ENCODE peak calls at places on chromosomes 1 and 21, in seven cellular contexts. One of them, this sample, is unnamed.

GRCh38 chr1:21149430-21149861 is 27.3 kb downstream of the EIF4G3 start:
- DNase-seq in sigmoid colon: no peak
- DNase-seq in NCI-H2081: peak
- DNase-seq in hypothalamus: no peak
- DNase-seq in activated CD8-positive, alpha-beta memory T cell treated with anti-CD3 and anti-CD28 coated beads for 1 hour: no peak
- DNase-seq in iPS-NIHi11: no peak
- DNase-seq in NCI-H1092: no peak
- DNase-seq in this sample: no peak

GRCh38 chr21:41361786-41362604 is at the start of gene MX2:
- DNase-seq in NCI-H2081: no peak
- DNase-seq in activated CD8-positive, alpha-beta memory T cell treated with anti-CD3 and anti-CD28 coated beads for 1 hour: peak
- DNase-seq in hypothalamus: no peak
- DNase-seq in NCI-H1092: no peak
- DNase-seq in iPS-NIHi11: no peak
- DNase-seq in sigmoid colon: peak
- DNase-seq in this sample: no peak

GRCh38 chr1:216111842-216112241 is 311.4 kb downstream of the USH2A start:
- DNase-seq in iPS-NIHi11: no peak
- DNase-seq in NCI-H1092: no peak
- DNase-seq in NCI-H2081: no peak
- DNase-seq in sigmoid colon: no peak
- DNase-seq in activated CD8-positive, alpha-beta memory T cell treated with anti-CD3 and anti-CD28 coated beads for 1 hour: no peak
- DNase-seq in hypothalamus: no peak
- DNase-seq in this sample: no peak

GRCh38 chr1:36528361-36529349 is 45.9 kb upstream of the CSF3R start:
- DNase-seq in hypothalamus: no peak
- DNase-seq in NCI-H2081: no peak
- DNase-seq in NCI-H1092: no peak
- DNase-seq in iPS-NIHi11: peak
- DNase-seq in activated CD8-positive, alpha-beta memory T cell treated with anti-CD3 and anti-CD28 coated beads for 1 hour: no peak
- DNase-seq in sigmoid colon: peak
- DNase-seq in this sample: peak

GRCh38 chr1:46466477-46467182 is 23.0 kb upstream of the DMBX1 start:
- DNase-seq in sigmoid colon: no peak
- DNase-seq in NCI-H1092: no peak
- DNase-seq in iPS-NIHi11: peak
- DNase-seq in activated CD8-positive, alpha-beta memory T cell treated with anti-CD3 and anti-CD28 coated beads for 1 hour: no peak
- DNase-seq in hypothalamus: no peak
- DNase-seq in NCI-H2081: no peak
- DNase-seq in this sample: peak

GRCh38 chr21:44437371-44437695 is 18.0 kb upstream of the LRRC3 start:
- DNase-seq in hypothalamus: no peak
- DNase-seq in sigmoid colon: peak
- DNase-seq in activated CD8-positive, alpha-beta memory T cell treated with anti-CD3 and anti-CD28 coated beads for 1 hour: no peak
- DNase-seq in iPS-NIHi11: peak
- DNase-seq in NCI-H2081: no peak
- DNase-seq in NCI-H1092: no peak
- DNase-seq in this sample: no peak

GRCh38 chr1:14366361-14367018 is 232.0 kb upstream of the KAZN start:
- DNase-seq in iPS-NIHi11: peak
- DNase-seq in activated CD8-positive, alpha-beta memory T cell treated with anti-CD3 and anti-CD28 coated beads for 1 hour: no peak
- DNase-seq in hypothalamus: no peak
- DNase-seq in NCI-H2081: no peak
- DNase-seq in sigmoid colon: no peak
- DNase-seq in NCI-H1092: no peak
- DNase-seq in this sample: peak

GRCh38 chr1:66557157-66557556 is 23.2 kb downstream of the SGIP1 start:
- DNase-seq in hypothalamus: no peak
- DNase-seq in sigmoid colon: no peak
- DNase-seq in activated CD8-positive, alpha-beta memory T cell treated with anti-CD3 and anti-CD28 coated beads for 1 hour: no peak
- DNase-seq in NCI-H2081: no peak
- DNase-seq in iPS-NIHi11: no peak
- DNase-seq in NCI-H1092: no peak
- DNase-seq in this sample: no peak

GRCh38 chr1:39642796-39643195 is 3.4 kb upstream of the HEYL start:
- DNase-seq in activated CD8-positive, alpha-beta memory T cell treated with anti-CD3 and anti-CD28 coated beads for 1 hour: no peak
- DNase-seq in NCI-H2081: no peak
- DNase-seq in iPS-NIHi11: no peak
- DNase-seq in NCI-H1092: no peak
- DNase-seq in sigmoid colon: no peak
- DNase-seq in hypothalamus: no peak
- DNase-seq in this sample: no peak

GRCh38 chr1:247114351-247115140 is 10.4 kb upstream of the ZNF669 start:
- DNase-seq in NCI-H2081: no peak
- DNase-seq in activated CD8-positive, alpha-beta memory T cell treated with anti-CD3 and anti-CD28 coated beads for 1 hour: no peak
- DNase-seq in NCI-H1092: no peak
- DNase-seq in iPS-NIHi11: no peak
- DNase-seq in sigmoid colon: no peak
- DNase-seq in hypothalamus: no peak
- DNase-seq in this sample: no peak

GRCh38 chr1:79507770-79508169 is 501.2 kb upstream of the ADGRL4 start:
- DNase-seq in hypothalamus: no peak
- DNase-seq in NCI-H1092: no peak
- DNase-seq in sigmoid colon: no peak
- DNase-seq in iPS-NIHi11: no peak
- DNase-seq in NCI-H2081: no peak
- DNase-seq in activated CD8-positive, alpha-beta memory T cell treated with anti-CD3 and anti-CD28 coated beads for 1 hour: no peak
- DNase-seq in this sample: no peak

GRCh38 chr1:61085191-61086086 is 3.1 kb downstream of the NFIA start:
- DNase-seq in NCI-H1092: no peak
- DNase-seq in activated CD8-positive, alpha-beta memory T cell treated with anti-CD3 and anti-CD28 coated beads for 1 hour: no peak
- DNase-seq in NCI-H2081: no peak
- DNase-seq in sigmoid colon: no peak
- DNase-seq in iPS-NIHi11: no peak
- DNase-seq in hypothalamus: no peak
- DNase-seq in this sample: no peak

GRCh38 chr1:246602194-246602593 is 35.9 kb downstream of the CNST start:
- DNase-seq in hypothalamus: no peak
- DNase-seq in sigmoid colon: no peak
- DNase-seq in iPS-NIHi11: no peak
- DNase-seq in activated CD8-positive, alpha-beta memory T cell treated with anti-CD3 and anti-CD28 coated beads for 1 hour: no peak
- DNase-seq in NCI-H2081: no peak
- DNase-seq in NCI-H1092: no peak
- DNase-seq in this sample: no peak

GRCh38 chr1:175073054-175073453 is 5.4 kb downstream of the TNN start:
- DNase-seq in activated CD8-positive, alpha-beta memory T cell treated with anti-CD3 and anti-CD28 coated beads for 1 hour: no peak
- DNase-seq in iPS-NIHi11: no peak
- DNase-seq in NCI-H2081: no peak
- DNase-seq in hypothalamus: no peak
- DNase-seq in sigmoid colon: no peak
- DNase-seq in NCI-H1092: no peak
- DNase-seq in this sample: no peak

GRCh38 chr1:54080598-54081049 is 27.2 kb downstream of the TCEANC2 start:
- DNase-seq in NCI-H1092: no peak
- DNase-seq in iPS-NIHi11: no peak
- DNase-seq in hypothalamus: no peak
- DNase-seq in NCI-H2081: no peak
- DNase-seq in activated CD8-positive, alpha-beta memory T cell treated with anti-CD3 and anti-CD28 coated beads for 1 hour: no peak
- DNase-seq in sigmoid colon: no peak
- DNase-seq in this sample: no peak

GRCh38 chr1:207282049-207282448 is 39.4 kb upstream of the CD55 start:
- DNase-seq in NCI-H2081: no peak
- DNase-seq in sigmoid colon: no peak
- DNase-seq in NCI-H1092: no peak
- DNase-seq in activated CD8-positive, alpha-beta memory T cell treated with anti-CD3 and anti-CD28 coated beads for 1 hour: no peak
- DNase-seq in iPS-NIHi11: no peak
- DNase-seq in hypothalamus: no peak
- DNase-seq in this sample: no peak

GRCh38 chr1:184840596-184840995 is 85.9 kb upstream of the EDEM3 start:
- DNase-seq in activated CD8-positive, alpha-beta memory T cell treated with anti-CD3 and anti-CD28 coated beads for 1 hour: no peak
- DNase-seq in NCI-H1092: no peak
- DNase-seq in hypothalamus: no peak
- DNase-seq in sigmoid colon: no peak
- DNase-seq in iPS-NIHi11: no peak
- DNase-seq in NCI-H2081: no peak
- DNase-seq in this sample: no peak

GRCh38 chr1:24961334-24961733 is 31.3 kb upstream of the RUNX3 start:
- DNase-seq in NCI-H1092: no peak
- DNase-seq in iPS-NIHi11: no peak
- DNase-seq in activated CD8-positive, alpha-beta memory T cell treated with anti-CD3 and anti-CD28 coated beads for 1 hour: no peak
- DNase-seq in sigmoid colon: no peak
- DNase-seq in NCI-H2081: no peak
- DNase-seq in hypothalamus: no peak
- DNase-seq in this sample: no peak

GRCh38 chr1:4395158-4395557 is 259.3 kb upstream of the AJAP1 start:
- DNase-seq in activated CD8-positive, alpha-beta memory T cell treated with anti-CD3 and anti-CD28 coated beads for 1 hour: no peak
- DNase-seq in hypothalamus: no peak
- DNase-seq in iPS-NIHi11: no peak
- DNase-seq in NCI-H1092: no peak
- DNase-seq in NCI-H2081: no peak
- DNase-seq in sigmoid colon: no peak
- DNase-seq in this sample: no peak

GRCh38 chr1:63423649-63424048 is 56.2 kb downstream of the ALG6 start:
- DNase-seq in NCI-H1092: no peak
- DNase-seq in iPS-NIHi11: no peak
- DNase-seq in sigmoid colon: no peak
- DNase-seq in hypothalamus: no peak
- DNase-seq in activated CD8-positive, alpha-beta memory T cell treated with anti-CD3 and anti-CD28 coated beads for 1 hour: no peak
- DNase-seq in NCI-H2081: no peak
- DNase-seq in this sample: no peak

GRCh38 chr21:36330904-36331303 is 10.9 kb downstream of the MORC3 start:
- DNase-seq in sigmoid colon: no peak
- DNase-seq in NCI-H2081: peak
- DNase-seq in activated CD8-positive, alpha-beta memory T cell treated with anti-CD3 and anti-CD28 coated beads for 1 hour: peak
- DNase-seq in NCI-H1092: peak
- DNase-seq in hypothalamus: peak
- DNase-seq in iPS-NIHi11: peak
- DNase-seq in this sample: no peak

GRCh38 chr1:20366766-20367602 is 76.3 kb downstream of the VWA5B1 start:
- DNase-seq in hypothalamus: no peak
- DNase-seq in NCI-H2081: no peak
- DNase-seq in iPS-NIHi11: peak
- DNase-seq in sigmoid colon: no peak
- DNase-seq in NCI-H1092: peak
- DNase-seq in activated CD8-positive, alpha-beta memory T cell treated with anti-CD3 and anti-CD28 coated beads for 1 hour: no peak
- DNase-seq in this sample: peak

GRCh38 chr1:58401991-58402390 is 144.5 kb downstream of the OMA1 start:
- DNase-seq in NCI-H1092: no peak
- DNase-seq in NCI-H2081: no peak
- DNase-seq in iPS-NIHi11: no peak
- DNase-seq in sigmoid colon: no peak
- DNase-seq in activated CD8-positive, alpha-beta memory T cell treated with anti-CD3 and anti-CD28 coated beads for 1 hour: no peak
- DNase-seq in hypothalamus: no peak
- DNase-seq in this sample: no peak

GRCh38 chr1:172906778-172907592 is 143.8 kb downstream of the TNFSF18 start:
- DNase-seq in sigmoid colon: no peak
- DNase-seq in iPS-NIHi11: no peak
- DNase-seq in NCI-H2081: no peak
- DNase-seq in activated CD8-positive, alpha-beta memory T cell treated with anti-CD3 and anti-CD28 coated beads for 1 hour: no peak
- DNase-seq in hypothalamus: no peak
- DNase-seq in NCI-H1092: no peak
- DNase-seq in this sample: no peak

GRCh38 chr1:45694823-45695222 is 6.8 kb downstream of the TMEM69 start:
- DNase-seq in iPS-NIHi11: no peak
- DNase-seq in NCI-H1092: no peak
- DNase-seq in NCI-H2081: no peak
- DNase-seq in sigmoid colon: no peak
- DNase-seq in hypothalamus: no peak
- DNase-seq in activated CD8-positive, alpha-beta memory T cell treated with anti-CD3 and anti-CD28 coated beads for 1 hour: no peak
- DNase-seq in this sample: no peak

GRCh38 chr21:45698493-45698947 is 55.0 kb downstream of the PCBP3 start:
- DNase-seq in NCI-H2081: no peak
- DNase-seq in NCI-H1092: no peak
- DNase-seq in sigmoid colon: peak
- DNase-seq in activated CD8-positive, alpha-beta memory T cell treated with anti-CD3 and anti-CD28 coated beads for 1 hour: no peak
- DNase-seq in iPS-NIHi11: no peak
- DNase-seq in hypothalamus: no peak
- DNase-seq in this sample: no peak

GRCh38 chr1:162680419-162681126 is 48.3 kb downstream of the DDR2 start:
- DNase-seq in NCI-H2081: no peak
- DNase-seq in sigmoid colon: no peak
- DNase-seq in NCI-H1092: no peak
- DNase-seq in iPS-NIHi11: no peak
- DNase-seq in hypothalamus: no peak
- DNase-seq in activated CD8-positive, alpha-beta memory T cell treated with anti-CD3 and anti-CD28 coated beads for 1 hour: no peak
- DNase-seq in this sample: no peak